ENCODE peak calls at places on chromosome 1, in seven cellular contexts. C is mesendoderm, F is IMR-90, P is neuronal stem cell, O is H9, K is H1, D is trophoblast cell. N is an unnamed sample.

GRCh38 chr1:233656032-233656620 is 42.2 kb downstream of the KCNK1 start:
- DNase-seq in C (no peak), F (no peak), P (no peak), O (no peak), K (no peak), D (no peak), N (no peak)

GRCh38 chr1:183652107-183652506 is 1.0 kb downstream of the APOBEC4 start:
- DNase-seq in C (no peak), F (no peak), P (no peak), O (no peak), K (no peak), D (no peak), N (no peak)

GRCh38 chr1:210362526-210362925 is 33.8 kb downstream of the HHAT start:
- DNase-seq in C (no peak), F (peak; percentile 61), P (no peak), O (no peak), K (no peak), D (no peak), N (peak; percentile 75)

GRCh38 chr1:85240174-85240601 is 19.3 kb downstream of the C1orf52 start:
- DNase-seq in C (peak; percentile 87), F (peak; percentile 18), P (no peak), O (peak; percentile 47), K (no peak), D (no peak), N (peak; percentile 30)

GRCh38 chr1:33244809-33245186 is 11.5 kb upstream of the ZNF362 start:
- DNase-seq in C (no peak), F (no peak), P (no peak), O (no peak), K (no peak), D (peak; percentile 94), N (no peak)

GRCh38 chr1:164562947-164563346 is 4.0 kb downstream of the PBX1 start:
- DNase-seq in C (no peak), F (no peak), P (no peak), O (no peak), K (no peak), D (no peak), N (no peak)

GRCh38 chr1:163337631-163338030 is 15.9 kb downstream of the NUF2 start:
- DNase-seq in C (no peak), F (peak; percentile 80), P (no peak), O (no peak), K (no peak), D (no peak), N (peak; percentile 6)

GRCh38 chr1:59438058-59438560 is 141.2 kb downstream of the FGGY start:
- DNase-seq in C (no peak), F (no peak), P (no peak), O (no peak), K (no peak), D (no peak), N (no peak)

GRCh38 chr1:31116022-31116421 is 50.5 kb upstream of the PUM1 start:
- DNase-seq in C (no peak), F (no peak), P (no peak), O (no peak), K (no peak), D (no peak), N (no peak)

GRCh38 chr1:204136814-204137213 is 15.0 kb downstream of the ETNK2 start:
- DNase-seq in C (peak; percentile 26), F (no peak), P (no peak), O (no peak), K (no peak), D (no peak), N (no peak)

GRCh38 chr1:183191833-183192232 is 5.8 kb downstream of the LAMC2 start:
- DNase-seq in C (no peak), F (peak; percentile 95), P (no peak), O (no peak), K (no peak), D (no peak), N (peak; percentile 69)

GRCh38 chr1:176206006-176206960 is 803 bp downstream of the COP1 start:
- DNase-seq in C (peak; percentile 88), F (peak; percentile 29), P (peak; percentile 48), O (peak; percentile 70), K (no peak), D (peak; percentile 30), N (peak; percentile 70)

GRCh38 chr1:26907071-26907922 is 6.5 kb downstream of the NR0B2 start:
- DNase-seq in C (peak; percentile 24), F (peak; percentile 92), P (no peak), O (no peak), K (no peak), D (peak; percentile 93), N (peak; percentile 84)

GRCh38 chr1:230501845-230502244 is 75.7 kb upstream of the PGBD5 start:
- DNase-seq in C (no peak), F (no peak), P (no peak), O (no peak), K (no peak), D (no peak), N (no peak)

GRCh38 chr1:80448081-80448480 is 1352.7 kb upstream of the ADGRL2 start:
- DNase-seq in C (no peak), F (peak; percentile 27), P (no peak), O (no peak), K (no peak), D (no peak), N (no peak)

GRCh38 chr1:242019018-242019417 is 20.1 kb upstream of the MAP1LC3C start:
- DNase-seq in C (no peak), F (no peak), P (no peak), O (no peak), K (no peak), D (no peak), N (no peak)

DNA sequence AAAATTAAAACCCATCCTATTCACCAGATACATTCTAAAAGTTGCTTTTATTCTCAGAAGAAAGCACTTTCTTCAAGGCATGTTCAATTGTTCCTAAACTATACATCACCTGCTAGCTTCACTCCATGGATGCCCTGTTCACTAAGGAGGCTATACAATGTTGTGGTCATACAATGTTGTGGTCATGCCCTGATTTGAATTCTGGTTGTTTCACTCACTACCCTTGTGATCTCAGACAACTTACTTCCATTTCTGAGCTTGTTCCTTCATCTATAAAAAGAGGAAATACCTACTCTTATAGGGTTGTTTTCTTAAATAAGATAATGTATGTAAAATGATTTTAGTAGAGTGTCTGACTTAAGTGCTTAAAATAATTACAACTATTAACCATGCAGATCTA is 19.7 kb downstream of the EDEM3 start:
- DNase-seq in C (no peak), F (no peak), P (no peak), O (no peak), K (no peak), D (no peak), N (no peak)
- H4K8ac ChIP-seq in C (no peak overlapping the region), F (no peak overlapping the region), P (no peak overlapping the region), O (no peak overlapping the region), K (no peak overlapping the region), D (no peak overlapping the region), N (no peak overlapping the region)

GRCh38 chr1:119556423-119556822 is 49.4 kb downstream of the HSD3B1 start:
- DNase-seq in C (no peak), F (no peak), P (no peak), O (no peak), K (no peak), D (no peak), N (no peak)

GRCh38 chr1:119551218-119551617 is 44.2 kb downstream of the HSD3B1 start:
- DNase-seq in C (no peak), F (no peak), P (no peak), O (no peak), K (no peak), D (no peak), N (no peak)

GRCh38 chr1:119549719-119550141 is 42.7 kb downstream of the HSD3B1 start:
- DNase-seq in C (peak; percentile 88), F (peak; percentile 67), P (peak; percentile 65), O (peak; percentile 81), K (peak; percentile 19), D (peak; percentile 57), N (peak; percentile 67)

DNA sequence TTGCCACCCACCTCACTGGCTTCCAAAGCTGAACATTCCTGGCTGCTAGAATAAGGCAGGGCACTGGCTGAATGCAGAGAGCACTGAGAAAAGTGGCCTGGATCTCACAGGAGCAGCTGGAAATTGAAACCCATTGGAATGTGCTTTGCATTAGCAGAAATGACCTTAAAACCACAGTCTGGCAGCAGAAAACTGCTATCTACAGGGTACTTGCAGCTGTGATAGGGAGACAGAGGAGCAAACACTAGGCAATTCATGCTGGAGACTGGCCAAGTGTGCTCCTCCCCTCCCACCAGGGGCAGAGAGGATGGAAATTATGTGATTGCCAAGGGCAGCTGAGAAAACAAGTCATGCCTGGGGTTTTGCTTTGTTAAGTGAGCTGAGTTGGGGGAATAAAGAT is 47.2 kb downstream of the HSD3B1 start:
- DNase-seq in C (peak; percentile 82), F (peak; percentile 82), P (no peak), O (no peak), K (no peak), D (no peak), N (peak; percentile 85)
- H2BK120ac ChIP-seq in C (no peak overlapping the region), F (no peak overlapping the region), P (no peak overlapping the region), O (no peak overlapping the region), K (no peak overlapping the region), D (no peak overlapping the region), N (no peak overlapping the region)

GRCh38 chr1:3620708-3621107 is 4.1 kb upstream of the TPRG1L start:
- DNase-seq in C (no peak), F (no peak), P (no peak), O (no peak), K (no peak), D (no peak), N (no peak)
- H4K8ac ChIP-seq in C (no peak overlapping the region), F (no peak overlapping the region), P (no peak overlapping the region), O (no peak overlapping the region), K (no peak overlapping the region), D (no peak overlapping the region), N (no peak overlapping the region)

DNA sequence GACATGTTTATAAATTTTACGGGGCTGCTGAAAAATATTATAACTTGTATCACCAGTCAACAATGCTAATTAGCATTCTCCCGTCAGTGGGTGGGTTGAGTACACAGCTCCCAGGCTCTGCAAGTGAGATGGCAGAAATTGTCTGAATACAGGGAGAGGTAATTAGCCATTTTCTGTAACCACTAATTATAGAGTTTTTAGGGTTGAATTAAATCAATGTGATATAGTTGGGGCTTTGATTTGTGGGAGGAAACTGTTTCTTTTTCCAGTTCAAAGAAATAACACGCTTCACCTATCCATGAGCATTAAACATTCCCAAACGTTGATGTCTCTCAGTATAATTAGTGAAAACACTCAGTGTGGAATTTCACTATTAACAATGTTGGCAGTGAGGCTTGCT is 1.4 kb downstream of the VANGL1 start:
- DNase-seq in C (no peak), F (no peak), P (no peak), O (no peak), K (no peak), D (no peak), N (no peak)
- H2BK120ac ChIP-seq in C (no peak overlapping the region), F (no peak overlapping the region), P (no peak overlapping the region), O (no peak overlapping the region), K (no peak overlapping the region), D (no peak overlapping the region), N (no peak overlapping the region)

GRCh38 chr1:83762419-83762818 is 236.5 kb downstream of the TTLL7 start:
- DNase-seq in C (no peak), F (no peak), P (no peak), O (no peak), K (no peak), D (no peak), N (no peak)
- H4K8ac ChIP-seq in C (no peak overlapping the region), F (no peak overlapping the region), P (no peak overlapping the region), O (no peak overlapping the region), K (no peak overlapping the region), D (no peak overlapping the region), N (no peak overlapping the region)

GRCh38 chr1:150549496-150550221 is 451 bp downstream of the ADAMTSL4 start:
- DNase-seq in C (peak; percentile 81), F (no peak), P (no peak), O (peak; percentile 45), K (no peak), D (no peak), N (peak; percentile 45)
- H2BK120ac ChIP-seq in C (no peak overlapping the region), F (peak overlapping the region; percentile 68), P (no peak overlapping the region), O (no peak overlapping the region), K (no peak overlapping the region), D (peak overlapping the region; percentile 33), N (no peak overlapping the region)